ENCODE peak calls at places on chromosomes 16 and 17, in four cellular contexts. O, F, V and R are unnamed samples.

GRCh38 chr16:67040906-67041305 is 12.0 kb downstream of the CBFB start:
- DNase-seq in O (peak), F (peak), V (no peak), R (no peak)

GRCh38 chr16:83579027-83579426 is 228.8 kb upstream of the HSBP1 start:
- DNase-seq in O (no peak), F (no peak), V (no peak), R (no peak)

GRCh38 chr17:79000396-79001189 is 9.0 kb downstream of the CANT1 start:
- DNase-seq in O (no peak), F (no peak), V (no peak), R (no peak)

GRCh38 chr16:30004811-30005242 is 6.0 kb downstream of the DOC2A start:
- DNase-seq in O (no peak), F (no peak), V (no peak), R (no peak)

GRCh38 chr16:380837-381787 is 666 bp downstream of the PGAP6 start:
- DNase-seq in O (no peak), F (no peak), V (no peak), R (no peak)

GRCh38 chr17:30217746-30218245 is 17.7 kb downstream of the SLC6A4 start:
- DNase-seq in O (no peak), F (no peak), V (no peak), R (no peak)

GRCh38 chr17:45164734-45165269 is 3.1 kb downstream of the HEXIM2 start:
- DNase-seq in O (no peak), F (no peak), V (no peak), R (no peak)

GRCh38 chr17:29038511-29039300 is 4.2 kb upstream of the PIPOX start:
- DNase-seq in O (peak), F (no peak), V (no peak), R (no peak)

GRCh38 chr16:85200471-85201278 is 88.4 kb upstream of the CIBAR2 start:
- DNase-seq in O (no peak), F (no peak), V (no peak), R (no peak)

GRCh38 chr17:20207295-20207985 is 198.3 kb downstream of the SPECC1 start:
- DNase-seq in O (no peak), F (no peak), V (no peak), R (no peak)

GRCh38 chr17:79544142-79544914 is 66.5 kb downstream of the RBFOX3 start:
- DNase-seq in O (no peak), F (no peak), V (no peak), R (no peak)

GRCh38 chr17:80361495-80362220 is 53.3 kb upstream of the ENDOV start:
- DNase-seq in O (no peak), F (no peak), V (peak), R (peak)

GRCh38 chr17:1686086-1686485 is 1.4 kb upstream of the PRPF8 start:
- DNase-seq in O (no peak), F (no peak), V (no peak), R (no peak)

GRCh38 chr16:52384378-52384777 is 162.6 kb downstream of the TOX3 start:
- DNase-seq in O (no peak), F (no peak), V (no peak), R (no peak)

GRCh38 chr16:19769239-19769638 is 51.2 kb downstream of the IQCK start:
- DNase-seq in O (no peak), F (no peak), V (no peak), R (no peak)

GRCh38 chr17:21389352-21389751 is 13.2 kb downstream of the KCNJ12 start:
- DNase-seq in O (no peak), F (no peak), V (no peak), R (no peak)

GRCh38 chr17:7281953-7282751 is 634 bp downstream of the SLC2A4 start:
- DNase-seq in O (no peak), F (no peak), V (peak), R (no peak)

GRCh38 chr17:38673714-38674012 is 1.1 kb downstream of the EPOP start:
- DNase-seq in O (no peak), F (no peak), V (no peak), R (no peak)

GRCh38 chr16:17801024-17801423 is 330.3 kb upstream of the XYLT1 start:
- DNase-seq in O (no peak), F (no peak), V (no peak), R (no peak)

GRCh38 chr17:82029391-82029790 is 2.1 kb upstream of the RAC3 start:
- DNase-seq in O (no peak), F (no peak), V (no peak), R (no peak)

GRCh38 chr16:12288537-12289174 is 312.1 kb downstream of the SNX29 start:
- DNase-seq in O (no peak), F (no peak), V (no peak), R (no peak)

GRCh38 chr17:56809106-56809819 is 24.5 kb downstream of the C17orf67 start:
- DNase-seq in O (no peak), F (no peak), V (no peak), R (no peak)